ENCODE peak calls at places on chromosomes 12 and 14, in ten cellular contexts. J is GM03348; C is GM10248; U is neural crest cell; A is T-cell; L is aorta; X is adrenal gland; I is activated T-cell treated with anti-CD3 and anti-CD28 coated beads, Interleukin-2, amount 50 U/mL, for 48 hours; H is AG04449; E is activated CD4-positive, alpha-beta T cell treated with anti-CD3 and anti-CD28 coated beads, Interleukin-2, amount 10 ng/mL, durations not matched to agents 7 days and 5 days. O is an unnamed sample.

GRCh38 chr14:38108681-38109080 is 99.0 kb upstream of the SSTR1 start:
- DNase-seq in A (no peak), L (no peak), I (no peak), C (no peak), J (peak), H (peak), X (no peak), U (no peak), E (no peak), O (no peak)

GRCh38 chr12:109537136-109537535 is 36.2 kb downstream of the MMAB start:
- DNase-seq in H (no peak), I (no peak), J (no peak), E (no peak), A (no peak), X (no peak), U (no peak), C (no peak), L (no peak), O (no peak)

GRCh38 chr14:88791629-88792571 is 853 bp downstream of the EML5 start:
- DNase-seq in H (no peak), J (peak), A (peak), C (peak), I (peak), L (no peak), U (peak), X (peak), E (no peak), O (peak)

GRCh38 chr12:30763053-30763452 is 8.3 kb upstream of the CAPRIN2 start:
- DNase-seq in J (no peak), H (no peak), L (no peak), E (no peak), X (no peak), C (no peak), A (no peak), I (no peak), U (no peak), O (peak)

GRCh38 chr12:56987551-56988053 is 18.7 kb downstream of the ZBTB39 start:
- DNase-seq in L (peak), I (peak), U (peak), J (peak), A (peak), H (no peak), E (peak), X (peak), C (peak), O (peak)

GRCh38 chr12:91272456-91273063 is 89.9 kb upstream of the DCN start:
- DNase-seq in J (no peak), I (no peak), A (no peak), U (no peak), E (no peak), X (peak), C (no peak), L (no peak), H (no peak), O (no peak)

GRCh38 chr14:104595116-104595675 is 9.4 kb downstream of the TMEM179 start:
- DNase-seq in X (no peak), A (no peak), J (no peak), C (no peak), I (no peak), E (no peak), L (peak), U (no peak), H (no peak), O (no peak)

GRCh38 chr12:46071335-46071734 is 81.0 kb upstream of the SCAF11 start:
- DNase-seq in A (no peak), U (no peak), H (no peak), X (no peak), C (no peak), L (no peak), J (no peak), I (no peak), E (no peak), O (no peak)

GRCh38 chr12:102756564-102756963 is 160.5 kb downstream of the PAH start:
- DNase-seq in H (no peak), C (no peak), I (no peak), A (no peak), J (no peak), U (no peak), E (no peak), X (no peak), L (peak), O (no peak)

GRCh38 chr14:39339003-39339402 is 93.2 kb downstream of the FBXO33 start:
- DNase-seq in J (no peak), X (no peak), H (no peak), L (no peak), C (no peak), U (no peak), I (no peak), A (no peak), E (no peak), O (peak)

GRCh38 chr12:26018926-26019325 is 60.4 kb downstream of the RASSF8 start:
- DNase-seq in A (no peak), J (peak), X (no peak), U (no peak), L (no peak), C (no peak), E (no peak), H (no peak), I (no peak), O (no peak)

GRCh38 chr14:92384461-92385133 is 61.6 kb downstream of the SLC24A4 start:
- DNase-seq in A (no peak), L (no peak), J (no peak), U (no peak), E (no peak), X (no peak), I (no peak), C (no peak), H (no peak), O (no peak)

GRCh38 chr12:13277278-13277677 is 80.8 kb downstream of the EMP1 start:
- DNase-seq in J (no peak), H (no peak), X (no peak), C (no peak), L (no peak), I (no peak), U (peak), E (no peak), A (no peak), O (no peak)

GRCh38 chr12:119770146-119770545 is 102.2 kb downstream of the PRKAB1 start:
- DNase-seq in I (no peak), A (no peak), U (no peak), J (no peak), E (no peak), H (no peak), X (no peak), L (no peak), C (no peak), O (no peak)

GRCh38 chr14:90675399-90675798 is 140.8 kb downstream of the TTC7B start:
- DNase-seq in H (peak), J (peak), A (no peak), I (no peak), E (no peak), X (peak), U (no peak), L (peak), C (no peak), O (no peak)

GRCh38 chr12:4858385-4858784 is 51.3 kb upstream of the KCNA1 start:
- DNase-seq in C (no peak), X (no peak), A (no peak), J (no peak), E (no peak), I (no peak), H (no peak), L (no peak), U (peak), O (no peak)

GRCh38 chr14:74547331-74547927 is 53.9 kb downstream of the ISCA2 start:
- DNase-seq in H (no peak), E (no peak), C (no peak), L (peak), U (no peak), I (no peak), J (no peak), A (no peak), X (no peak), O (no peak)

GRCh38 chr12:115522010-115522409 is 755.5 kb downstream of the MED13L start:
- DNase-seq in A (no peak), J (no peak), E (no peak), C (no peak), L (no peak), I (no peak), U (no peak), X (no peak), H (no peak), O (no peak)

GRCh38 chr14:56087824-56088571 is 30.2 kb upstream of the PELI2 start:
- DNase-seq in H (no peak), C (no peak), J (no peak), E (no peak), X (no peak), A (no peak), U (no peak), L (no peak), I (no peak), O (no peak)

GRCh38 chr12:117685115-117685926 is 283.5 kb downstream of the KSR2 start:
- DNase-seq in C (no peak), U (no peak), J (peak), I (no peak), H (peak), E (no peak), X (peak), A (no peak), L (peak), O (peak)

GRCh38 chr14:69313176-69313575 is 53.2 kb downstream of the GALNT16 start:
- DNase-seq in I (no peak), X (no peak), U (no peak), A (no peak), H (no peak), C (no peak), J (no peak), E (no peak), L (peak), O (no peak)

GRCh38 chr12:120709976-120710804 is at the start of gene UNC119B:
- DNase-seq in E (peak), A (peak), H (no peak), J (peak), L (peak), X (peak), U (peak), I (peak), C (peak), O (peak)

GRCh38 chr14:24890716-24891115 is 159.2 kb downstream of the STXBP6 start:
- DNase-seq in I (no peak), X (no peak), L (no peak), E (no peak), H (no peak), C (no peak), J (no peak), A (no peak), U (no peak), O (no peak)

GRCh38 chr12:52203126-52203921 is 11.5 kb upstream of the KRT80 start:
- DNase-seq in I (peak), L (peak), C (no peak), U (no peak), J (peak), E (no peak), X (peak), A (no peak), H (peak), O (peak)

GRCh38 chr12:12126551-12126950 is 55.8 kb downstream of the BCL2L14 start:
- DNase-seq in X (no peak), I (no peak), E (no peak), L (no peak), J (no peak), A (no peak), C (no peak), H (no peak), U (no peak), O (no peak)

GRCh38 chr14:74595006-74595735 is 16.9 kb downstream of the LTBP2 start:
- DNase-seq in J (peak), A (no peak), X (no peak), H (no peak), I (no peak), U (no peak), C (no peak), L (peak), E (no peak), O (no peak)

GRCh38 chr12:96195845-96196451 is 1.8 kb downstream of the ELK3 start:
- DNase-seq in C (no peak), I (peak), A (peak), J (peak), E (peak), L (no peak), U (peak), X (no peak), H (no peak), O (no peak)

GRCh38 chr12:102021540-102022246 is 40.1 kb downstream of the WASHC3 start:
- DNase-seq in I (no peak), U (no peak), C (no peak), A (no peak), H (no peak), L (no peak), X (no peak), E (no peak), J (no peak), O (no peak)

GRCh38 chr12:49566361-49566760 is 1.6 kb downstream of the MCRS1 start:
- DNase-seq in H (no peak), E (no peak), U (no peak), X (no peak), I (no peak), A (no peak), C (no peak), J (no peak), L (peak), O (no peak)

GRCh38 chr12:125330645-125331341 is 265.6 kb downstream of the AACS start:
- DNase-seq in L (peak), H (no peak), E (peak), I (peak), C (peak), X (peak), J (peak), U (peak), A (peak), O (peak)

GRCh38 chr12:26839551-26839950 is 6.6 kb upstream of the ITPR2 start:
- DNase-seq in C (no peak), A (no peak), X (no peak), J (no peak), E (no peak), L (no peak), I (no peak), U (no peak), H (no peak), O (no peak)

GRCh38 chr12:23950775-23951391 is 1.4 kb upstream of the SOX5 start:
- DNase-seq in A (no peak), X (no peak), C (no peak), I (no peak), E (no peak), H (no peak), J (no peak), L (no peak), U (peak), O (peak)

GRCh38 chr12:118571730-118572129 is 195.4 kb downstream of the SUDS3 start:
- DNase-seq in H (no peak), I (no peak), J (no peak), L (no peak), E (no peak), U (no peak), C (no peak), X (no peak), A (no peak), O (no peak)

GRCh38 chr12:16352481-16352880 is 5.0 kb downstream of the MGST1 start:
- DNase-seq in A (no peak), U (no peak), C (no peak), I (no peak), J (peak), L (no peak), X (no peak), E (no peak), H (peak), O (no peak)

GRCh38 chr12:108309674-108310312 is 29.3 kb downstream of the CMKLR1 start:
- DNase-seq in H (no peak), U (no peak), C (peak), X (no peak), A (no peak), L (no peak), I (no peak), E (no peak), J (no peak), O (no peak)

GRCh38 chr14:97250925-97251324 is 453.7 kb downstream of the VRK1 start:
- DNase-seq in U (no peak), L (no peak), C (no peak), J (no peak), X (no peak), E (no peak), H (no peak), A (no peak), I (no peak), O (no peak)

GRCh38 chr14:74425525-74426201 is 347 bp downstream of the SYNDIG1L start:
- DNase-seq in I (peak), J (peak), E (peak), H (no peak), U (peak), C (peak), L (peak), A (peak), X (peak), O (peak)

GRCh38 chr14:92564361-92565039 is 50.9 kb downstream of the RIN3 start:
- DNase-seq in X (peak), L (no peak), U (no peak), E (no peak), H (no peak), I (no peak), C (no peak), J (no peak), A (no peak), O (no peak)

O was measured in K562.